ENCODE peak calls at places on chromosome 2, in six cellular contexts. G is NCI-H1092 treated with DMSO at 0.1 percent for 48 hours, W is naive B cell, S is activated T-cell treated with anti-CD3 and anti-CD28 coated beads for 1 hour, Z is left lobe of liver, B is dorsolateral prefrontal cortex. K is an unnamed sample.

GRCh38 chr2:225670111-225670974 is 270.8 kb downstream of the NYAP2 start:
- DNase-seq in W (no peak), S (no peak), Z (no peak), G (peak; percentile 20), B (no peak), K (no peak)

GRCh38 chr2:191358325-191359025 is 113.3 kb downstream of the MYO1B start:
- DNase-seq in S (no peak), G (no peak), W (no peak), Z (peak; percentile 89), B (no peak), K (no peak)

GRCh38 chr2:43305006-43305405 is 78.6 kb upstream of the ZFP36L2 start:
- DNase-seq in Z (no peak), S (no peak), G (no peak), W (no peak), B (no peak), K (no peak)

GRCh38 chr2:54149623-54150501 is 34.4 kb downstream of the ACYP2 start:
- DNase-seq in S (no peak), G (no peak), W (no peak), Z (no peak), B (no peak), K (no peak)

GRCh38 chr2:238425505-238425978 is 1.2 kb upstream of the ASB1 start:
- DNase-seq in Z (no peak), W (no peak), B (no peak), S (no peak), G (no peak), K (no peak)

GRCh38 chr2:178480227-178481181 is at the start of gene PLEKHA3:
- DNase-seq in S (peak; percentile 58), B (peak; percentile 89), G (peak; percentile 76), Z (peak; percentile 99), W (peak; percentile 81), K (peak; percentile 82)

GRCh38 chr2:135744761-135745314 is 3.2 kb downstream of the UBXN4 start:
- DNase-seq in G (no peak), Z (no peak), B (no peak), S (no peak), W (no peak), K (no peak)

GRCh38 chr2:85436836-85437487 is 18.4 kb downstream of the SH2D6 start:
- DNase-seq in G (peak; percentile 56), B (no peak), Z (no peak), W (no peak), S (no peak), K (no peak)

GRCh38 chr2:30828586-30828985 is 21.3 kb upstream of the CAPN13 start:
- DNase-seq in B (no peak), Z (no peak), W (no peak), S (no peak), G (no peak), K (no peak)

GRCh38 chr2:15832849-15833680 is 107.3 kb upstream of the MYCN start:
- DNase-seq in G (no peak), Z (no peak), B (no peak), W (no peak), S (no peak), K (no peak)

GRCh38 chr2:119112230-119112629 is 46.3 kb downstream of the C1QL2 start:
- DNase-seq in Z (no peak), W (no peak), B (no peak), G (no peak), S (no peak), K (no peak)

GRCh38 chr2:232980683-232981082 is 32.4 kb downstream of the NGEF start:
- DNase-seq in S (no peak), W (no peak), Z (peak; percentile 34), B (no peak), G (no peak), K (no peak)

GRCh38 chr2:44981714-44982108 is 27.5 kb downstream of the SIX2 start:
- DNase-seq in S (peak; percentile 69), G (peak; percentile 65), B (peak; percentile 76), Z (peak; percentile 65), W (peak; percentile 41), K (peak; percentile 69)

GRCh38 chr2:53819627-53820026 is 32.8 kb downstream of the ERLEC1 start:
- DNase-seq in W (no peak), Z (no peak), S (no peak), G (no peak), B (no peak), K (no peak)

GRCh38 chr2:219947575-219947974 is 320.1 kb downstream of the SLC4A3 start:
- DNase-seq in G (no peak), B (no peak), S (no peak), Z (no peak), W (no peak), K (no peak)

GRCh38 chr2:187890690-187891089 is 336.5 kb upstream of the TFPI start:
- DNase-seq in B (no peak), W (no peak), G (no peak), S (no peak), Z (no peak), K (no peak)

GRCh38 chr2:162252147-162252546 is 8.9 kb upstream of the FAP start:
- DNase-seq in Z (no peak), G (no peak), S (no peak), W (no peak), B (no peak), K (no peak)

GRCh38 chr2:45595724-45596435 is 15.2 kb downstream of the SRBD1 start:
- DNase-seq in W (no peak), Z (no peak), B (peak; percentile 25), G (no peak), S (no peak), K (no peak)

GRCh38 chr2:100241236-100241635 is 81.1 kb downstream of the LONRF2 start:
- DNase-seq in G (no peak), W (no peak), S (no peak), Z (no peak), B (no peak), K (no peak)

GRCh38 chr2:729363-729762 is 52.2 kb upstream of the TMEM18 start:
- DNase-seq in S (no peak), B (no peak), W (no peak), Z (no peak), G (no peak), K (peak; percentile 23)

GRCh38 chr2:229350117-229350805 is 79.2 kb upstream of the PID1 start:
- DNase-seq in W (no peak), B (no peak), G (no peak), Z (no peak), S (no peak), K (no peak)

GRCh38 chr2:173079968-173080860 is 4.6 kb downstream of the MAP3K20 start:
- DNase-seq in Z (no peak), W (no peak), S (no peak), G (no peak), B (no peak), K (no peak)

GRCh38 chr2:73856214-73856613 is 27.5 kb downstream of the STAMBP start:
- DNase-seq in S (no peak), B (no peak), G (no peak), W (no peak), Z (no peak), K (no peak)

GRCh38 chr2:47076586-47077441 is 78.3 kb downstream of the STPG4 start:
- DNase-seq in Z (no peak), G (no peak), B (no peak), S (no peak), W (no peak), K (no peak)

GRCh38 chr2:155203187-155203586 is 504.7 kb downstream of the KCNJ3 start:
- DNase-seq in B (no peak), Z (no peak), G (no peak), S (no peak), W (no peak), K (no peak)

GRCh38 chr2:109419960-109420370 is 193.8 kb downstream of the SEPTIN10 start:
- DNase-seq in W (no peak), B (peak; percentile 57), G (no peak), S (no peak), Z (no peak), K (no peak)